ENCODE peak calls at places on chromosomes 5 and 9, in six cellular contexts. S is H9; P is neuronal stem cell; Z is CD8-positive, alpha-beta memory T cell; D is caudate nucleus; Q is coronary artery. Y is an unnamed sample.

GRCh38 chr9:93116049-93116961 is 17.7 kb downstream of the NINJ1 start:
- DNase-seq in S (no peak), P (no peak), Z (no peak), D (no peak), Q (peak), Y (peak)

GRCh38 chr5:152113401-152113800 is 188.8 kb upstream of the GLRA1 start:
- DNase-seq in S (no peak), P (no peak), Z (peak), D (no peak), Q (no peak), Y (no peak)

GRCh38 chr9:135240222-135240621 is 152.8 kb downstream of the OLFM1 start:
- DNase-seq in S (no peak), P (no peak), Z (no peak), D (no peak), Q (no peak), Y (no peak)

GRCh38 chr9:99336531-99336930 is 114.4 kb downstream of the SEC61B start:
- DNase-seq in S (no peak), P (no peak), Z (no peak), D (no peak), Q (no peak), Y (no peak)

GRCh38 chr5:173303878-173304590 is 24.2 kb downstream of the STC2 start:
- DNase-seq in S (peak), P (no peak), Z (no peak), D (no peak), Q (no peak), Y (no peak)

GRCh38 chr5:132692632-132692967 is 18.8 kb downstream of the IL4 start:
- DNase-seq in S (no peak), P (no peak), Z (no peak), D (no peak), Q (no peak), Y (no peak)

GRCh38 chr9:70588999-70589398 is 174.5 kb upstream of the KLF9 start:
- DNase-seq in S (no peak), P (no peak), Z (no peak), D (no peak), Q (no peak), Y (no peak)

GRCh38 chr5:57650360-57651069 is 167.9 kb upstream of the ACTBL2 start:
- DNase-seq in S (peak), P (no peak), Z (no peak), D (no peak), Q (no peak), Y (peak)

GRCh38 chr5:116669261-116670049 is 94.8 kb upstream of the SEMA6A start:
- DNase-seq in S (no peak), P (no peak), Z (no peak), D (peak), Q (no peak), Y (no peak)

GRCh38 chr9:18067553-18068120 is 406.3 kb upstream of the ADAMTSL1 start:
- DNase-seq in S (no peak), P (no peak), Z (no peak), D (no peak), Q (no peak), Y (no peak)

GRCh38 chr9:133114451-133114885 is 6.6 kb downstream of the RALGDS start:
- DNase-seq in S (no peak), P (no peak), Z (no peak), D (peak), Q (no peak), Y (peak)

GRCh38 chr9:7510209-7510608 is 289.4 kb downstream of the DMAC1 start:
- DNase-seq in S (no peak), P (no peak), Z (no peak), D (no peak), Q (no peak), Y (peak)

GRCh38 chr9:85142461-85143401 is 473.2 kb downstream of the NTRK2 start:
- DNase-seq in S (no peak), P (no peak), Z (no peak), D (peak), Q (no peak), Y (peak)

GRCh38 chr9:133182151-133182550 is 18.4 kb upstream of the GBGT1 start:
- DNase-seq in S (no peak), P (no peak), Z (no peak), D (no peak), Q (no peak), Y (no peak)

GRCh38 chr5:120228262-120229031 is 235.7 kb upstream of the PRR16 start:
- DNase-seq in S (peak), P (no peak), Z (no peak), D (no peak), Q (no peak), Y (no peak)

GRCh38 chr5:149323235-149324205 is 21.8 kb upstream of the GRPEL2 start:
- DNase-seq in S (no peak), P (no peak), Z (no peak), D (peak), Q (no peak), Y (no peak)

GRCh38 chr9:89878687-89879086 is 273.9 kb downstream of the GADD45G start:
- DNase-seq in S (no peak), P (no peak), Z (no peak), D (no peak), Q (peak), Y (peak)

GRCh38 chr9:137972988-137973470 is 95.4 kb downstream of the CACNA1B start:
- DNase-seq in S (no peak), P (no peak), Z (no peak), D (no peak), Q (no peak), Y (no peak)

GRCh38 chr5:168795943-168796342 is 216.8 kb upstream of the PANK3 start:
- DNase-seq in S (no peak), P (no peak), Z (no peak), D (no peak), Q (no peak), Y (no peak)

GRCh38 chr9:121670447-121670846 is 19.0 kb downstream of the DAB2IP start:
- DNase-seq in S (no peak), P (no peak), Z (no peak), D (no peak), Q (no peak), Y (peak)

GRCh38 chr5:95644351-95645042 is 2.1 kb upstream of the RFESD start:
- DNase-seq in S (peak), P (peak), Z (peak), D (peak), Q (no peak), Y (peak)

GRCh38 chr5:2752059-2752874 is 790 bp upstream of the IRX2 start:
- DNase-seq in S (peak), P (no peak), Z (no peak), D (no peak), Q (no peak), Y (peak)

GRCh38 chr5:123278284-123278683 is 144.9 kb downstream of the CEP120 start:
- DNase-seq in S (no peak), P (no peak), Z (no peak), D (no peak), Q (no peak), Y (no peak)

GRCh38 chr5:126481243-126481642 is 58.0 kb downstream of the GRAMD2B start:
- DNase-seq in S (no peak), P (no peak), Z (no peak), D (no peak), Q (no peak), Y (no peak)

GRCh38 chr5:126483156-126483555 is 59.9 kb downstream of the GRAMD2B start:
- DNase-seq in S (no peak), P (no peak), Z (no peak), D (no peak), Q (no peak), Y (no peak)

GRCh38 chr5:126482591-126482990 is 59.4 kb downstream of the GRAMD2B start:
- DNase-seq in S (no peak), P (no peak), Z (no peak), D (no peak), Q (no peak), Y (no peak)

GRCh38 chr5:126486332-126486731 is 63.1 kb downstream of the GRAMD2B start:
- DNase-seq in S (no peak), P (no peak), Z (no peak), D (no peak), Q (no peak), Y (no peak)

DNA sequence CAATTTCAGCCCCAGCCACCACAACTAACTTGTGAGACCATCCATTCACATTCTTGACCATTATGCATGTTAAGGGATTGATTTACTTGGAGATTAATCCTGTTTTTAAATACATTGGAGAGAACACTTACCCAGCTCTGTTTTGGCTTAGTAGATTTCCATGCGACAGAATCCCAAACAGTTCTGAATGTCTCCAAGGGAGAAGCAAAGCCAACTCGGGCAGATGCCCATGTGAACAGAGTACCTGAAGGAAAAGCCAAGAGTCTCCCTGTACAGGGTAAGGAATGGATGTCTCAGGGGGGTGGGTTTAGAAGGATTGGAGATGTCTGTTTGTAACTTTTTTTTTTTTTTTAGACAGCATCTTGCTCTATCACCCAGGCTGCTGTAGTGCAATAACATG is 61.0 kb downstream of the GRAMD2B start:
- DNase-seq in S (no peak), P (no peak), Z (no peak), D (no peak), Q (no peak), Y (no peak)
- H3K27ac ChIP-seq in S (no peak), P (no peak), Z (no peak), D (peak), Q (no peak), Y (peak)

GRCh38 chr9:20001058-20001457 is 212.2 kb upstream of the SLC24A2 start:
- DNase-seq in S (no peak), P (no peak), Z (no peak), D (no peak), Q (no peak), Y (no peak)

GRCh38 chr9:19998823-19999455 is 210.1 kb upstream of the SLC24A2 start:
- DNase-seq in S (no peak), P (no peak), Z (no peak), D (no peak), Q (no peak), Y (no peak)

GRCh38 chr9:19995619-19996018 is 206.8 kb upstream of the SLC24A2 start:
- DNase-seq in S (no peak), P (no peak), Z (no peak), D (no peak), Q (no peak), Y (no peak)

GRCh38 chr9:19998153-19998552 is 209.3 kb upstream of the SLC24A2 start:
- DNase-seq in S (no peak), P (no peak), Z (no peak), D (no peak), Q (no peak), Y (no peak)

DNA sequence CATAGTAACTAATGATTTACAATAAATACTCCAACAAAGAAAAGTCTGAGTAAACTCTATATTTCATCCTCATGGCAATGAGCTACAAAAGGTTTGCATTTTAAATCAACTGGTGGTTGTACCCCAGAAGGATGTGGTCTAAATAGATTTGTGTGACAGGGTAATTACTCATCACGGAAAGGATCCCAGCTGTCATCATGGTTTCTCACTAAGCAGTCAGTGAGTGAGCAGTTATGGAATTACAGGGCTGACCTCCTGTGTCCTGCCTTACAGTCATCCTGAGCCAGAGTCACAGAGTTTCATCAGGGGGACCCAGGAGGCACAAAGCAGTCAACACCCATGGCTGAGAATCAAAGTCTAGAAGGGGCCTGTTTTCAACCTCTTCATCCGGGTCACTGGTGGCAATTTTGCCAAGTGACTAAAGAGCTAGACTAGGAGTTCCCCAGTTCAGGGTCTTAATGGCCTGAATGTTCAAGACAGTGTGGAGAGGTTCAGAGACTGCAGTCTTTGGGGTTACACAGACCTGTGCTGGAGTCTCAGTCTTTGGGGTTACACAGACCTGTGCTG is 210.7 kb upstream of the SLC24A2 start:
- DNase-seq in S (no peak), P (no peak), Z (no peak), D (no peak), Q (no peak), Y (no peak)
- H3K27ac ChIP-seq in S (no peak), P (no peak), Z (no peak), D (no peak), Q (no peak), Y (no peak)

DNA sequence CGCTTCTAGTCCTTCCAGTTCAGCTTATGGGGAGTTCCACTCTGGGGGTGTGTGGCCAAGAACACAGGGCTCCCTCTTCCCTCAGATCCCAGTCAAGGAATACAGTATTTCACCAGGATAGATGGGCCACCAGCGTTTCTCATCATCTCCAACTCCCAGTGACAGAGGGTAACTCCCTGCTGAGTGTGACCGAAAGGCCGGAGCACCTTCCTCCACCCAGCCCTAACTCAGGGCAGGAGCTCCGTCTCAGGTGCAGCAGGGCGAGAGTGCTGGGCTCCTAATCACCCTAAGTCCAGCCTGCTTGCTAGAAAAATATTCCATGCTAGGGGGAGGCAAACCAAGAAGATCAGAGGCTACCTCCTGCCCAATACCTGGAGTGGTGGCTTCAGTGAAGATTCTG is 102.6 kb downstream of the ADAMTS2 start:
- DNase-seq in S (peak), P (no peak), Z (no peak), D (no peak), Q (peak), Y (no peak)
- H3K27ac ChIP-seq in S (no peak), P (no peak), Z (no peak), D (peak), Q (no peak), Y (no peak)

DNA sequence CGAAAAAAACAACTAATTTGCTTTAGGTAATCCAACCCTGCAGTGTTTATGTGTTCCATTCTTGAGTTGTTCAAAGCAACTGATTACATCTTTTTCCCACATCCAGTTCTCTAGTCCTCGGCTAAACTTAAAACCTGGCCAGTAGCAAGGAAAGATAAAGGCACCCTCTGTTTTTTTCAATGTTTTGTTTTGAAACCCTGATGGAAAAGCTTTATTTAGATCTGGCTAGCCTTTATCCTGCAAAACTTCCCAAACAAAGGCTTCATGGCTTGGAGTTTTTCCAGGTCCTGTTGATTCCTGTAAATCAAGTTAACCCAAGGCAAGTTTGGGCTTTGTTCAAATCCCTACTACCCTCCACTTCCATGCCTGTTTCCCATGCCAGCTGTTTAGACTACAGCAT is 105.1 kb downstream of the CEMIP2 start:
- DNase-seq in S (no peak), P (no peak), Z (no peak), D (no peak), Q (no peak), Y (no peak)
- H3K27ac ChIP-seq in S (peak), P (no peak), Z (no peak), D (no peak), Q (no peak), Y (no peak)

GRCh38 chr9:115941561-115942315 is 211.9 kb upstream of the PAPPA start:
- DNase-seq in S (no peak), P (no peak), Z (no peak), D (no peak), Q (no peak), Y (no peak)

GRCh38 chr9:115944166-115944948 is 209.2 kb upstream of the PAPPA start:
- DNase-seq in S (peak), P (no peak), Z (no peak), D (no peak), Q (peak), Y (peak)

GRCh38 chr9:115946530-115946929 is 207.1 kb upstream of the PAPPA start:
- DNase-seq in S (no peak), P (no peak), Z (no peak), D (no peak), Q (no peak), Y (no peak)

GRCh38 chr9:115943591-115944165 is 209.9 kb upstream of the PAPPA start:
- DNase-seq in S (no peak), P (no peak), Z (no peak), D (no peak), Q (no peak), Y (no peak)

GRCh38 chr9:115945009-115945431 is 208.6 kb upstream of the PAPPA start:
- DNase-seq in S (no peak), P (no peak), Z (no peak), D (no peak), Q (no peak), Y (no peak)
- H3K27ac ChIP-seq in S (no peak), P (no peak), Z (no peak), D (no peak), Q (peak), Y (no peak)

GRCh38 chr9:91770229-91770628 is 179.8 kb downstream of the ROR2 start:
- DNase-seq in S (no peak), P (no peak), Z (no peak), D (no peak), Q (no peak), Y (no peak)
- H3K27ac ChIP-seq in S (no peak), P (no peak), Z (no peak), D (no peak), Q (no peak), Y (no peak)

GRCh38 chr9:37989632-37990155 is 79.3 kb downstream of the SHB start:
- DNase-seq in S (no peak), P (no peak), Z (no peak), D (no peak), Q (no peak), Y (no peak)

GRCh38 chr9:37988041-37988440 is 81.0 kb downstream of the SHB start:
- DNase-seq in S (no peak), P (no peak), Z (no peak), D (no peak), Q (no peak), Y (no peak)

GRCh38 chr9:37986771-37987258 is 82.2 kb downstream of the SHB start:
- DNase-seq in S (no peak), P (no peak), Z (no peak), D (no peak), Q (no peak), Y (no peak)

GRCh38 chr9:37987467-37987981 is 81.5 kb downstream of the SHB start:
- DNase-seq in S (no peak), P (no peak), Z (no peak), D (no peak), Q (no peak), Y (no peak)

GRCh38 chr9:37988602-37989001 is 80.4 kb downstream of the SHB start:
- DNase-seq in S (no peak), P (no peak), Z (no peak), D (no peak), Q (no peak), Y (no peak)
- H3K27ac ChIP-seq in S (no peak), P (no peak), Z (no peak), D (peak), Q (no peak), Y (no peak)

GRCh38 chr9:110152704-110153374 is 55.1 kb downstream of the C9orf152 start:
- DNase-seq in S (peak), P (peak), Z (no peak), D (no peak), Q (no peak), Y (no peak)

GRCh38 chr9:110156902-110157301 is 51.1 kb downstream of the C9orf152 start:
- DNase-seq in S (no peak), P (no peak), Z (peak), D (no peak), Q (no peak), Y (no peak)

GRCh38 chr9:110156416-110156815 is 51.5 kb downstream of the C9orf152 start:
- DNase-seq in S (no peak), P (no peak), Z (no peak), D (no peak), Q (no peak), Y (no peak)

GRCh38 chr9:110155744-110156143 is 52.2 kb downstream of the C9orf152 start:
- DNase-seq in S (no peak), P (no peak), Z (no peak), D (no peak), Q (no peak), Y (no peak)

DNA sequence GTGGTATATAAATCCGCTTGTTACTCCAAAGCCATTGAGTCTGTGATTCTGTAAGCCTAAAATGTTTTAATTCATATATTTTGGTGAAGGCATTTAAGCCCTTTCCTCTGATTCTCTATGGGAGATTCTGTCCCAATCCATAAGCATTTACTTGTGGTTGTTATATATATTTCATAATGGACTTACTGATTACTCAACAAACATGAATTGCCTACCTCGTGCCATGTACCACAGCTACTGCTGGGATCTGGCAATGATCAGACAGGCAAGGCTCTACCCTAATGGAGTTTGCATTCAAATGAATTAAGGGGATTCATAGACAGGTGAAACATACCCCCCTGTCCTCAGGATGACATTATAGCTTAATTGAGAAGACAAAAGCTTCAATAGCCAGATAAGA is 54.5 kb downstream of the C9orf152 start:
- DNase-seq in S (no peak), P (no peak), Z (no peak), D (no peak), Q (no peak), Y (no peak)
- H3K27ac ChIP-seq in S (no peak), P (no peak), Z (no peak), D (no peak), Q (no peak), Y (no peak)